ENCODE peak calls at places on chromosomes 12 and 14, in seven cellular contexts. O is tibial artery, S is mammary epithelial cell, D is PC-9, M is GM23338, I is neuronal stem cell, Q is transverse colon. Y is an unnamed sample.
A peak's percentile ranks its signal among the peaks of the same experiment; 100 is the strongest.

GRCh38 chr12:112906712-112907414 is at the start of gene OAS1:
- DNase-seq in D (peak; percentile 73), Q (peak; percentile 68), I (no peak), M (no peak), O (peak; percentile 28), S (peak; percentile 61), Y (peak; percentile 48)

GRCh38 chr14:82251434-82251833 is 717.8 kb upstream of the SEL1L start:
- DNase-seq in D (no peak), Q (no peak), S (no peak), I (no peak), M (peak; percentile 63), O (no peak), Y (no peak)

GRCh38 chr14:104572024-104572623 is 7.4 kb upstream of the C14orf180 start:
- DNase-seq in O (no peak), M (no peak), I (no peak), D (no peak), Q (no peak), S (no peak), Y (no peak)

GRCh38 chr12:67413577-67413976 is 144.4 kb downstream of the CAND1 start:
- DNase-seq in Q (no peak), I (no peak), M (no peak), S (peak; percentile 83), O (no peak), D (peak; percentile 71), Y (peak; percentile 11)

GRCh38 chr12:19707948-19708409 is 268.7 kb downstream of the AEBP2 start:
- DNase-seq in S (peak; percentile 67), D (no peak), O (no peak), Q (no peak), M (no peak), I (no peak), Y (peak; percentile 9)

GRCh38 chr14:53432378-53432802 is 279.3 kb upstream of the DDHD1 start:
- DNase-seq in Q (no peak), D (no peak), M (peak; percentile 84), I (peak; percentile 18), S (peak; percentile 37), O (no peak), Y (peak; percentile 66)

GRCh38 chr12:121530600-121531355 is 50.0 kb downstream of the KDM2B start:
- DNase-seq in I (no peak), Q (peak; percentile 69), S (no peak), D (no peak), M (peak; percentile 63), O (peak; percentile 86), Y (peak; percentile 51)

GRCh38 chr12:53378705-53379388 is 1.1 kb upstream of the SP1 start:
- DNase-seq in O (no peak), D (no peak), S (no peak), I (no peak), M (peak; percentile 39), Q (no peak), Y (no peak)

GRCh38 chr12:46268617-46269428 is at the start of gene SLC38A1:
- DNase-seq in I (peak; percentile 77), D (peak; percentile 90), Q (peak; percentile 91), M (peak; percentile 89), S (peak; percentile 88), O (peak; percentile 86), Y (peak; percentile 93)

GRCh38 chr14:60064491-60065072 is 27.1 kb upstream of the PCNX4 start:
- DNase-seq in M (peak; percentile 37), D (no peak), I (no peak), Q (no peak), S (peak; percentile 6), O (no peak), Y (peak; percentile 75)

GRCh38 chr12:63930971-63931370 is 86.5 kb downstream of the SRGAP1 start:
- DNase-seq in Q (no peak), S (peak; percentile 65), I (no peak), M (no peak), O (no peak), D (no peak), Y (peak; percentile 73)

GRCh38 chr12:105927553-105927952 is 211.2 kb downstream of the NUAK1 start:
- DNase-seq in Q (no peak), I (no peak), S (no peak), O (no peak), D (no peak), M (no peak), Y (no peak)

GRCh38 chr12:118035194-118036041 is 18.9 kb downstream of the RFC5 start:
- DNase-seq in O (no peak), S (no peak), M (no peak), Q (peak; percentile 16), I (no peak), D (no peak), Y (peak; percentile 20)

GRCh38 chr12:24562761-24563392 is 386.0 kb downstream of the BCAT1 start:
- DNase-seq in S (peak; percentile 32), Q (peak; percentile 16), I (peak; percentile 65), M (peak; percentile 56), D (no peak), O (peak; percentile 40), Y (peak; percentile 50)

GRCh38 chr14:89600950-89601826 is 184.2 kb upstream of the FOXN3 start:
- DNase-seq in D (no peak), I (no peak), M (no peak), Q (no peak), O (no peak), S (no peak), Y (peak; percentile 45)

GRCh38 chr12:48197549-48197966 is 5.5 kb downstream of the OR10AD1 start:
- DNase-seq in O (no peak), S (peak; percentile 41), Q (no peak), D (peak; percentile 48), M (peak; percentile 50), I (no peak), Y (peak; percentile 61)

GRCh38 chr12:76674669-76675315 is 89.1 kb upstream of the ZDHHC17 start:
- DNase-seq in I (no peak), O (no peak), Q (no peak), M (no peak), S (no peak), D (no peak), Y (no peak)

GRCh38 chr14:94485944-94486841 is 10.2 kb upstream of the SERPINA9 start:
- DNase-seq in M (peak; percentile 94), I (peak; percentile 76), O (peak; percentile 31), Q (peak; percentile 41), D (no peak), S (peak; percentile 70), Y (peak; percentile 81)

GRCh38 chr14:24578558-24578957 is 2.5 kb upstream of the CTSG start:
- DNase-seq in Q (no peak), M (no peak), D (no peak), I (no peak), O (no peak), S (no peak), Y (no peak)
- H3K4me1 ChIP-seq in Q (no peaks in the 10 kb centered on the region), M (no peaks in the 10 kb centered on the region), D (no peaks in the 10 kb centered on the region), I (no peaks in the 10 kb centered on the region), O (no peaks in the 10 kb centered on the region), S (no peaks in the 10 kb centered on the region), Y (no peaks in the 10 kb centered on the region)

GRCh38 chr12:52020126-52020525 is 13.4 kb downstream of the TAMALIN start:
- DNase-seq in M (no peak), D (no peak), S (no peak), I (no peak), O (no peak), Q (no peak), Y (no peak)
- H3K4me3 ChIP-seq in M (peak overlapping the region; percentile 47), D (no peak overlapping the region), S (no peak overlapping the region), I (no peak overlapping the region), O (no peak overlapping the region), Q (no peak overlapping the region), Y (no peak overlapping the region)

GRCh38 chr14:20438664-20439063 is 2.7 kb upstream of the KLHL33 start:
- DNase-seq in S (no peak), I (no peak), Q (no peak), D (no peak), M (no peak), O (no peak), Y (no peak)

GRCh38 chr14:20440882-20441281 is 4.9 kb upstream of the KLHL33 start:
- DNase-seq in S (no peak), M (no peak), Q (no peak), O (no peak), I (no peak), D (no peak), Y (no peak)

GRCh38 chr14:20436363-20436755 is 393 bp upstream of the KLHL33 start:
- DNase-seq in Q (no peak), M (no peak), O (peak; percentile 33), S (no peak), I (no peak), D (no peak), Y (peak; percentile 64)

GRCh38 chr14:20440465-20440864 is 4.5 kb upstream of the KLHL33 start:
- DNase-seq in Q (no peak), S (no peak), I (no peak), O (no peak), D (no peak), M (no peak), Y (no peak)

GRCh38 chr14:20441466-20441865 is 5.5 kb upstream of the KLHL33 start:
- DNase-seq in S (no peak), I (no peak), O (no peak), Q (no peak), M (no peak), D (no peak), Y (no peak)
- H3K4me1 ChIP-seq in S (no peaks in the 10 kb centered on the region), I (no peaks in the 10 kb centered on the region), O (no peaks in the 10 kb centered on the region), Q (no peaks in the 10 kb centered on the region), M (no peaks in the 10 kb centered on the region), D (no peaks in the 10 kb centered on the region), Y (peaks cover 7% of the 10 kb centered on the region)

GRCh38 chr12:103800252-103800771 is 40.7 kb downstream of the NT5DC3 start:
- DNase-seq in S (peak; percentile 20), I (no peak), M (no peak), D (peak; percentile 65), Q (peak; percentile 33), O (peak; percentile 73), Y (no peak)
- H3K4me3 ChIP-seq in S (no peak overlapping the region), I (peak overlapping the region; percentile 44), M (no peak overlapping the region), D (peak overlapping the region; percentile 29), Q (no peak overlapping the region), O (peak overlapping the region; percentile 0), Y (peak overlapping the region; percentile 36)

Y was measured in adipocyte.